ENCODE peak calls at places on chromosomes 12 and 14, in five cellular contexts. R is endothelial cell; B is spleen; G is CD8-positive, alpha-beta memory T cell; O is effector memory CD8-positive, alpha-beta T cell. D is an unnamed sample.
A peak's percentile ranks its signal among the peaks of the same experiment; 100 is the strongest.

GRCh38 chr12:52160200-52160599 is 31.6 kb downstream of the KRT80 start:
- DNase-seq in G (no peak), B (no peak), R (no peak), O (no peak), D (no peak)

GRCh38 chr12:14367097-14367661 is 1.7 kb downstream of the ATF7IP start:
- DNase-seq in B (no peak), O (no peak), R (no peak), G (no peak), D (no peak)

GRCh38 chr12:131122631-131123030 is 168.9 kb downstream of the ADGRD1 start:
- DNase-seq in R (no peak), O (no peak), G (no peak), B (no peak), D (no peak)

GRCh38 chr12:115135800-115136211 is 451.8 kb upstream of the TBX3 start:
- DNase-seq in G (no peak), R (no peak), O (no peak), B (no peak), D (no peak)

GRCh38 chr14:58711382-58711781 is 73.6 kb downstream of the DACT1 start:
- DNase-seq in G (no peak), R (no peak), O (no peak), B (no peak), D (no peak)

GRCh38 chr12:1517734-1518485 is 76.5 kb downstream of the FBXL14 start:
- DNase-seq in G (no peak), B (no peak), R (no peak), O (no peak), D (no peak)

GRCh38 chr14:101844219-101844618 is 82.7 kb downstream of the PPP2R5C start:
- DNase-seq in B (peak; percentile 82), R (no peak), O (no peak), G (no peak), D (no peak)

GRCh38 chr12:121608301-121608700 is 18.0 kb upstream of the ORAI1 start:
- DNase-seq in B (no peak), G (no peak), O (no peak), R (no peak), D (no peak)

GRCh38 chr12:13371797-13372196 is 175.3 kb downstream of the EMP1 start:
- DNase-seq in G (no peak), O (no peak), R (no peak), B (no peak), D (no peak)

GRCh38 chr12:116556964-116557706 is 2.0 kb upstream of the MAP1LC3B2 start:
- DNase-seq in G (no peak), R (no peak), O (no peak), B (no peak), D (no peak)

GRCh38 chr14:24171422-24172260 is at the start of gene REC8:
- DNase-seq in B (peak; percentile 94), R (peak; percentile 90), G (peak; percentile 74), O (peak; percentile 77), D (peak; percentile 63)

GRCh38 chr14:69592923-69593677 is 18.3 kb upstream of the SUSD6 start:
- DNase-seq in R (no peak), B (no peak), O (no peak), G (no peak), D (no peak)

GRCh38 chr14:77622562-77622961 is 6.1 kb upstream of the SPTLC2 start:
- DNase-seq in B (no peak), G (no peak), O (no peak), R (no peak), D (no peak)